ENCODE peak calls at places on chromosomes 3 and 15, in four cellular contexts. G is central memory CD4-positive, alpha-beta T cell; B is HFFc6; L is neural crest cell. D is an unnamed sample.

GRCh38 chr3:128794788-128795649 is 69.0 kb downstream of the RAB7A start:
- DNase-seq in G (peak), B (peak), L (peak), D (peak)

GRCh38 chr3:105402287-105402801 is 35.6 kb downstream of the ALCAM start:
- DNase-seq in G (no peak), B (peak), L (no peak), D (no peak)

GRCh38 chr15:71364117-71364584 is 248.9 kb downstream of the THSD4 start:
- DNase-seq in G (no peak), B (no peak), L (no peak), D (no peak)

GRCh38 chr3:185732782-185733181 is 92.1 kb downstream of the IGF2BP2 start:
- DNase-seq in G (no peak), B (peak), L (no peak), D (no peak)

GRCh38 chr3:138336454-138336853 is 6.8 kb upstream of the NME9 start:
- DNase-seq in G (no peak), B (no peak), L (no peak), D (no peak)

GRCh38 chr3:193680220-193680619 is 87.2 kb downstream of the OPA1 start:
- DNase-seq in G (no peak), B (no peak), L (peak), D (no peak)

GRCh38 chr15:47504624-47505256 is 212.6 kb upstream of the SEMA6D start:
- DNase-seq in G (no peak), B (no peak), L (no peak), D (no peak)

GRCh38 chr15:89018235-89018634 is 70.0 kb upstream of the ABHD2 start:
- DNase-seq in G (no peak), B (no peak), L (no peak), D (no peak)

GRCh38 chr3:134590766-134591165 is 60.1 kb downstream of the KY start:
- DNase-seq in G (no peak), B (no peak), L (no peak), D (no peak)

GRCh38 chr15:90294601-90295269 is 29.3 kb downstream of the NGRN start:
- DNase-seq in G (no peak), B (no peak), L (no peak), D (no peak)

GRCh38 chr3:39056151-39056550 is 4.3 kb downstream of the WDR48 start:
- DNase-seq in G (no peak), B (no peak), L (no peak), D (no peak)